ENCODE peak calls at places on chromosome 4, in four cellular contexts. One of them, this sample, is unnamed. For H3K36me3, the result is how much of the 10 kb centered on the place peaks cover.

GRCh38 chr4:84099591-84099990 is 399.5 kb downstream of the NKX6-1 start:
- DNase-seq in stomach: no peak
- DNase-seq in BE2C: no peak
- DNase-seq in breast epithelium: no peak
- DNase-seq in this sample: no peak

GRCh38 chr4:40739347-40739746 is 10.4 kb upstream of the NSUN7 start:
- DNase-seq in stomach: no peak
- DNase-seq in BE2C: no peak
- DNase-seq in breast epithelium: no peak
- DNase-seq in this sample: no peak

GRCh38 chr4:153188966-153189801 is 15.1 kb upstream of the TRIM2 start:
- DNase-seq in stomach: peak
- DNase-seq in BE2C: no peak
- DNase-seq in breast epithelium: no peak
- DNase-seq in this sample: no peak

GRCh38 chr4:79886557-79886956 is 186.5 kb downstream of the ANTXR2 start:
- DNase-seq in stomach: no peak
- DNase-seq in BE2C: no peak
- DNase-seq in breast epithelium: no peak
- DNase-seq in this sample: no peak

GRCh38 chr4:40357738-40358137 is 22.6 kb downstream of the CHRNA9 start:
- DNase-seq in stomach: no peak
- DNase-seq in BE2C: no peak
- DNase-seq in breast epithelium: peak
- DNase-seq in this sample: no peak

GRCh38 chr4:92232566-92232965 is 71.2 kb upstream of the GRID2 start:
- DNase-seq in stomach: no peak
- DNase-seq in BE2C: no peak
- DNase-seq in breast epithelium: no peak
- DNase-seq in this sample: no peak

GRCh38 chr4:94285666-94286065 is 57.0 kb downstream of the HPGDS start:
- DNase-seq in stomach: peak
- DNase-seq in BE2C: peak
- DNase-seq in breast epithelium: no peak
- DNase-seq in this sample: no peak

GRCh38 chr4:53908661-53909078 is 155.7 kb downstream of the CHIC2 start:
- DNase-seq in stomach: peak
- DNase-seq in BE2C: peak
- DNase-seq in breast epithelium: no peak
- DNase-seq in this sample: peak

DNA sequence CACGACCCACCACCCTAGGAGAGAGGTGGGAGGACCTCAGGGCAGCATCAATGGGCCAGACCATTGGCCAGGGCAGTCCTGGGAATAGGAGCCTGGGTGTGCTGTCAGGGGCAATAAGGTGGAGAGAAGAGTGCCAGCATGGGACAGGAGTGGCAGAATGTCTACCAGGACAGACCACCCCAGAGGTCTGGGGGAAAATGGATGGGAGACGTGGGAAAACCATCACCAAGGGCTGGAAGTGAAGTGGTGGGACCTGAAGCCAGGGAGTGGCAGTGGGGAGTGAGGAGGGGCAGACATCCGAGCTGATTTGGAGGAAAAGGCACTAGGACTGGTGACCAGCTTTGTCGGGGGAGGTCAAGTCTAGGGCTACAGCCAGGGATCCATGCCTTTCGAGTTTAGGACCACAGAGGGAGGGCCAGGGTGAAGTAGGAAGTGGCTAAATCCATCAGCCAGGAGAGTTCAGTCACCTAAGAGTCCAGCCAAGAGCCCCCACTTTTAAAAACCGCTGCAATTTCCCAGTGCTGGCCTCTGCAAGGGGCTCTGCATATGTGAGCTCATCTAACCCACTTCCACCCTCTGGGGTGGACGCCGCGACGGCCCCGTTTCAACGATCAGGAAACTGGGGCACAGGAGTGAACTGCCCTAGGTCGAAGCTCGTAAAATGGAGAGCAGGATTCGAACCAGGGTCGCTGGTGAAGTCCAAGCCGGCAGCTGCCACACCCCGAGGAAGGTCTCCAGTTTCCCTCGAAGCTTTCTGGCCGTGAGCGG is 809 bp downstream of the EVC2 start:
- DNase-seq in stomach: no peak
- DNase-seq in BE2C: no peak
- DNase-seq in breast epithelium: no peak
- DNase-seq in this sample: no peak
- H3K4me3 ChIP-seq in stomach: peak
- H3K4me3 ChIP-seq in BE2C: no peak
- H3K4me3 ChIP-seq in breast epithelium: peak
- H3K4me3 ChIP-seq in this sample: no peak

GRCh38 chr4:184719407-184719806 is 14.5 kb downstream of the CENPU start:
- DNase-seq in stomach: no peak
- DNase-seq in BE2C: no peak
- DNase-seq in breast epithelium: no peak
- DNase-seq in this sample: no peak

GRCh38 chr4:184721254-184721653 is 12.6 kb downstream of the CENPU start:
- DNase-seq in stomach: no peak
- DNase-seq in BE2C: no peak
- DNase-seq in breast epithelium: no peak
- DNase-seq in this sample: no peak

GRCh38 chr4:184727430-184727829 is 6.5 kb downstream of the CENPU start:
- DNase-seq in stomach: no peak
- DNase-seq in BE2C: no peak
- DNase-seq in breast epithelium: no peak
- DNase-seq in this sample: no peak

GRCh38 chr4:184722798-184723197 is 11.1 kb downstream of the CENPU start:
- DNase-seq in stomach: no peak
- DNase-seq in BE2C: no peak
- DNase-seq in breast epithelium: no peak
- DNase-seq in this sample: no peak
- H3K36me3 ChIP-seq in stomach: under half
- H3K36me3 ChIP-seq in BE2C: half or more
- H3K36me3 ChIP-seq in breast epithelium: under half
- H3K36me3 ChIP-seq in this sample: under half

DNA sequence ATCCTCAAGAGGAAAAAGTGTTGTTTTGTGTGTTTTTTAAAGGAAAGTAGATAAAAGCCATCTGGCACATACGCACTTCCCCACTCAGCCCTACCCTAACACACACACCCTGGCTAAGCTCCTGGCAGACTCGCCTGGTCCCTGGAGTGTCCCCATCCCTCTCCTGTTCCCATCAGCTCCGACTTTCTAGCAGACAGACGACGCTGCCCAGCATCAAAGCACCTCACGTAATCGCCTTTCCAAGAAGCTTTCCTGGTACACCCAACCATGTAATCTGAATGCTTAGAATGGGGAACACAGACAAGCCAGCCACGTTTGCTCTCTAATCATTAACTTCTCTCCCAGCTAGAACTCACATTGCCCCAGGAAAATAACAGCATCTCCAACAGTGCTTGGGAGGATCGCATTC is 116.2 kb downstream of the AFAP1 start:
- DNase-seq in stomach: peak
- DNase-seq in BE2C: peak
- DNase-seq in breast epithelium: no peak
- DNase-seq in this sample: no peak
- H3K4me3 ChIP-seq in stomach: no peak
- H3K4me3 ChIP-seq in BE2C: no peak
- H3K4me3 ChIP-seq in breast epithelium: no peak
- H3K4me3 ChIP-seq in this sample: no peak

GRCh38 chr4:106315968-106316772 is at the start of the genes AIMP1 and TBCK:
- DNase-seq in stomach: peak
- DNase-seq in BE2C: peak
- DNase-seq in breast epithelium: peak
- DNase-seq in this sample: peak

GRCh38 chr4:106314960-106315359 is 1.0 kb downstream of the TBCK start:
- DNase-seq in stomach: no peak
- DNase-seq in BE2C: no peak
- DNase-seq in breast epithelium: no peak
- DNase-seq in this sample: no peak

GRCh38 chr4:106312377-106312776 is 3.6 kb downstream of the TBCK start:
- DNase-seq in stomach: no peak
- DNase-seq in BE2C: no peak
- DNase-seq in breast epithelium: no peak
- DNase-seq in this sample: no peak

GRCh38 chr4:106315476-106315967 is 487 bp downstream of the TBCK start:
- DNase-seq in stomach: no peak
- DNase-seq in BE2C: no peak
- DNase-seq in breast epithelium: no peak
- DNase-seq in this sample: peak

DNA sequence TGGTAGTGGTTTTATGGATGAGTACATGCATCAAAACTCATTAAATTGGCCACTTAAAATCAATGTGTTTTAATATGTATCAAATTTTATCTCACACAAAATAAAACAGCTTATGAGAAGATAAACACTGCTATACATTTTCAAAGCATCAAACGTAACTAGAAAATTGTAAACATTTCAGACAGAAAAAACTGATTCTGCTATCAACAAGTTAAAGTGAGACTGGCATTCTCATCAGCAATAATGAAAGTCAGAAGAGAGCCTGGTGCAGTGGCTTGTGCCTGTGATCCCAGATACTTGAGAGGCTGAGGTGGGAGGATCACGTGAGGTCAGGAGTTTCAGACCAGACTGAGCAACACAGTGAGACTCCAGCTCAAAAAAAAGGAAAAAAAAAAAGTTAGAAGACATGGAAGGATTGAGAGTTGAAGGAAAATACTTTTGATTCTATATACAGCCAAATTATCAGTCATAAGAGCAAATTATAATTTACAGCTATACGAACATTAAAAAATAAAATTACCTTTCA is 2.9 kb downstream of the TBCK start:
- DNase-seq in stomach: no peak
- DNase-seq in BE2C: no peak
- DNase-seq in breast epithelium: no peak
- DNase-seq in this sample: peak
- H3K36me3 ChIP-seq in stomach: under half
- H3K36me3 ChIP-seq in BE2C: under half
- H3K36me3 ChIP-seq in breast epithelium: under half
- H3K36me3 ChIP-seq in this sample: under half

GRCh38 chr4:39026096-39026495 is 6.1 kb downstream of the TMEM156 start:
- DNase-seq in stomach: no peak
- DNase-seq in BE2C: no peak
- DNase-seq in breast epithelium: no peak
- DNase-seq in this sample: no peak
- H3K4me3 ChIP-seq in stomach: no peak
- H3K4me3 ChIP-seq in BE2C: no peak
- H3K4me3 ChIP-seq in breast epithelium: no peak
- H3K4me3 ChIP-seq in this sample: no peak

This sample was measured in Caco-2.